ENCODE peak calls at places on chromosome 18, in ten cellular contexts. U is tibial nerve; F is aorta; S is mammary epithelial cell; C is left ventricle myocardium inferior; E is WERI-Rb-1; L is CD8-positive, alpha-beta memory T cell; T is uterus; G is A549; Z is upper lobe of right lung. R is an unnamed sample.
A peak's percentile ranks its signal among the peaks of the same experiment; 100 is the strongest.

GRCh38 chr18:13611616-13612110 is 114.7 kb downstream of the FAM210A start:
- DNase-seq in U (no peak), F (peak; percentile 73), S (peak; percentile 18), C (peak; percentile 71), E (no peak), L (no peak), T (no peak), G (no peak), Z (no peak), R (no peak)

GRCh38 chr18:63043516-63043915 is 276.1 kb downstream of the BCL2 start:
- DNase-seq in U (no peak), F (no peak), S (no peak), C (no peak), E (no peak), L (no peak), T (no peak), G (no peak), Z (no peak), R (no peak)

GRCh38 chr18:51397347-51397962 is 200.0 kb upstream of the MEX3C start:
- DNase-seq in U (no peak), F (no peak), S (no peak), C (no peak), E (no peak), L (no peak), T (no peak), G (no peak), Z (no peak), R (no peak)

GRCh38 chr18:48486762-48487161 is 52.1 kb upstream of the CTIF start:
- DNase-seq in U (no peak), F (no peak), S (no peak), C (no peak), E (no peak), L (no peak), T (no peak), G (no peak), Z (no peak), R (no peak)

GRCh38 chr18:63603772-63604171 is 16.6 kb downstream of the SERPINB13 start:
- DNase-seq in U (no peak), F (no peak), S (peak; percentile 82), C (no peak), E (no peak), L (no peak), T (no peak), G (no peak), Z (no peak), R (no peak)

GRCh38 chr18:62999392-62999791 is 284.1 kb downstream of the PHLPP1 start:
- DNase-seq in U (peak; percentile 79), F (peak; percentile 81), S (no peak), C (peak; percentile 46), E (no peak), L (no peak), T (peak; percentile 75), G (no peak), Z (no peak), R (no peak)

GRCh38 chr18:31578126-31578525 is 13.6 kb upstream of the TTR start:
- DNase-seq in U (no peak), F (no peak), S (no peak), C (no peak), E (no peak), L (no peak), T (no peak), G (no peak), Z (no peak), R (no peak)

GRCh38 chr18:49849331-49850217 is 36.2 kb upstream of the ACAA2 start:
- DNase-seq in U (peak; percentile 4), F (no peak), S (peak; percentile 98), C (peak; percentile 31), E (peak; percentile 47), L (no peak), T (no peak), G (peak; percentile 92), Z (peak; percentile 84), R (no peak)

GRCh38 chr18:7617738-7618422 is 50.8 kb downstream of the PTPRM start:
- DNase-seq in U (peak; percentile 65), F (no peak), S (peak; percentile 51), C (no peak), E (no peak), L (no peak), T (peak; percentile 53), G (no peak), Z (no peak), R (no peak)

GRCh38 chr18:34399892-34400291 is 175.2 kb upstream of the NOL4 start:
- DNase-seq in U (no peak), F (no peak), S (no peak), C (no peak), E (no peak), L (no peak), T (no peak), G (no peak), Z (no peak), R (no peak)

GRCh38 chr18:158128-159036 is at the start of gene USP14:
- DNase-seq in U (peak; percentile 86), F (peak; percentile 98), S (peak; percentile 95), C (peak; percentile 96), E (peak; percentile 99), L (peak; percentile 95), T (peak; percentile 96), G (peak; percentile 69), Z (peak; percentile 99), R (peak; percentile 97)

GRCh38 chr18:57648414-57648813 is 26.8 kb upstream of the NARS1 start:
- DNase-seq in U (no peak), F (no peak), S (no peak), C (no peak), E (no peak), L (no peak), T (no peak), G (no peak), Z (no peak), R (no peak)

GRCh38 chr18:23824235-23824634 is 135.0 kb downstream of the LAMA3 start:
- DNase-seq in U (no peak), F (no peak), S (no peak), C (no peak), E (no peak), L (no peak), T (no peak), G (no peak), Z (no peak), R (no peak)

GRCh38 chr18:63444567-63444966 is 22.3 kb upstream of the VPS4B start:
- DNase-seq in U (no peak), F (no peak), S (peak; percentile 96), C (no peak), E (no peak), L (no peak), T (no peak), G (no peak), Z (no peak), R (no peak)

GRCh38 chr18:48990497-48991298 is 39.9 kb upstream of the SMAD7 start:
- DNase-seq in U (no peak), F (peak; percentile 76), S (peak; percentile 66), C (no peak), E (no peak), L (no peak), T (no peak), G (peak; percentile 69), Z (no peak), R (no peak)

DNA sequence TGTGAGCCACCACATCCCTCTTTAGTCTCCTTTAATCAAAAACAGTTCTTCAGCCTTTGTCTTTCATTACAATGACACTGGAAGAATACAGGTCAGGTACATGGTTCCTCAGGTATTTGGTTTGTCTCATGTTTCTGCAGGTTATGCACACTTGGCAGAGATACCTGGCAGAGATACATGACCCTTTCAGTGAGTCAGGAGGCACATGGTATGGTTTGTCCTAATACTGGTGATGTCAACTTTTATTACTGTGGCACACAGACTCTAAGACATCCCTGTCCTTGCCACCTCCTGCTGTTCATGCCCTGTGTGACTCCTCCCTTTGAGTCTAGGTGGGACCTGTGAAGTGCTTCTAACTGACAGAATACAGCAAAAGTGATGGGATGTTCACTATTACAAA is 58.4 kb downstream of the SPIRE1 start:
- DNase-seq in U (no peak), F (no peak), S (peak; percentile 88), C (no peak), E (no peak), L (no peak), T (no peak), G (no peak), Z (no peak), R (no peak)
- H3K27ac ChIP-seq in U (no peak overlapping the region), F (no peak overlapping the region), S (peak overlapping the region; percentile 76), C (no peak overlapping the region), E (no peak overlapping the region), L (no peak overlapping the region), T (no peak overlapping the region), G (peak overlapping the region; percentile 73), Z (no peak overlapping the region), R (no peak overlapping the region)

GRCh38 chr18:78429127-78430108 is 550.2 kb upstream of the SALL3 start:
- DNase-seq in U (no peak), F (no peak), S (no peak), C (no peak), E (no peak), L (no peak), T (no peak), G (no peak), Z (no peak), R (no peak)
- H3K9me3 ChIP-seq in U (no peaks in the 10 kb centered on the region), F (no peaks in the 10 kb centered on the region), S (peaks cover 18% of the 10 kb centered on the region), C (no peaks in the 10 kb centered on the region), E (peaks cover 2% of the 10 kb centered on the region), L (no peaks in the 10 kb centered on the region), T (no peaks in the 10 kb centered on the region), G (no peaks in the 10 kb centered on the region), Z (no peaks in the 10 kb centered on the region), R (no peaks in the 10 kb centered on the region)

DNA sequence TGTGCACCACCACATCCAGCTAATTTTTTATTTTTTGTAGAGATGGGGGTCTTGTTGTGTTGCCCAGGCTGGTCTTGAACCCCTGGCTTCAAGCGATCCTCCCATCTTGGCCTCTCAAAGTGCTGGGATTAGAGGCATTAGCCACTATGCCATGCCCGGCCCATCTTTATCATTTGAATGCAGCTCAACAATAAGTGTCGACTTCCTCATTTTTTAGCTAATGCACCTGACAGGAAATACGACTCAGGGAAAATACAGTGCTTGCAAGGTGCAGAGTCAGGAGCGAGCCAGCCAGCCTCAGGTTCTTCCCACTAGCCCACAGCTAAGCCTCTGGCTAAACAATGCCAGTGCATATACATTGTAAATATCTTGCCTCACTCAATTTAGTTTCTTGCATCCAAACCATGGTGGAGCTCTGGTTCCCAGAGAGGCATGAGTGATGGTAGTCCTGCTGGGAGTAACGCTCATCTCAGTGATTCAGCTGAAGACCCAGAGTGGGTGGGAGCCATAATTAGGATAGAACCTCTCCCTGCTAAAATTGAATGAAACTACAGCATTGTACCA is 135.0 kb downstream of the TGIF1 start:
- DNase-seq in U (no peak), F (no peak), S (peak; percentile 43), C (no peak), E (no peak), L (no peak), T (no peak), G (no peak), Z (no peak), R (no peak)
- H3K27ac ChIP-seq in U (no peak overlapping the region), F (no peak overlapping the region), S (no peak overlapping the region), C (no peak overlapping the region), E (no peak overlapping the region), L (peak overlapping the region; percentile 27), T (no peak overlapping the region), G (peak overlapping the region; percentile 77), Z (no peak overlapping the region), R (no peak overlapping the region)

GRCh38 chr18:1227025-1227424 is 322.4 kb downstream of the ADCYAP1 start:
- DNase-seq in U (no peak), F (no peak), S (no peak), C (no peak), E (no peak), L (no peak), T (no peak), G (no peak), Z (no peak), R (no peak)

GRCh38 chr18:1229634-1230033 is 325.0 kb downstream of the ADCYAP1 start:
- DNase-seq in U (no peak), F (no peak), S (no peak), C (no peak), E (no peak), L (no peak), T (no peak), G (no peak), Z (no peak), R (no peak)

GRCh38 chr18:1232867-1233266 is 328.2 kb downstream of the ADCYAP1 start:
- DNase-seq in U (no peak), F (no peak), S (no peak), C (no peak), E (no peak), L (no peak), T (no peak), G (no peak), Z (no peak), R (no peak)
- H3K9me3 ChIP-seq in U (no peaks in the 10 kb centered on the region), F (no peaks in the 10 kb centered on the region), S (peaks cover 5% of the 10 kb centered on the region), C (peaks cover 85% of the 10 kb centered on the region), E (peaks cover 2% of the 10 kb centered on the region), L (no peaks in the 10 kb centered on the region), T (no peaks in the 10 kb centered on the region), G (peaks cover 4% of the 10 kb centered on the region), Z (peaks cover 11% of the 10 kb centered on the region), R (peaks cover 3% of the 10 kb centered on the region)